ENCODE peak calls at places on chromosomes 11 and 22, in seven cellular contexts. J is IMR-90, Z is H1, F is H9, N is neuronal stem cell, A is mesenchymal stem cell, E is trophoblast cell. R is an unnamed sample.

GRCh38 chr11:71214553-71215371 is 37.6 kb downstream of the SHANK2 start:
- DNase-seq in J (no peak), Z (no peak), F (no peak), N (no peak), A (no peak), E (no peak), R (no peak)

GRCh38 chr11:121444508-121444907 is 7.6 kb upstream of the SORL1 start:
- DNase-seq in J (no peak), Z (no peak), F (no peak), N (no peak), A (no peak), E (no peak), R (no peak)

GRCh38 chr11:101617735-101618332 is 34.0 kb upstream of the TRPC6 start:
- DNase-seq in J (peak; percentile 52), Z (peak; percentile 52), F (peak; percentile 59), N (no peak), A (no peak), E (peak; percentile 27), R (peak; percentile 37)

GRCh38 chr11:74018331-74019005 is 9.6 kb upstream of the UCP3 start:
- DNase-seq in J (peak; percentile 87), Z (no peak), F (no peak), N (no peak), A (peak; percentile 96), E (no peak), R (no peak)

GRCh38 chr11:70071996-70072395 is 6.1 kb upstream of the ANO1 start:
- DNase-seq in J (no peak), Z (no peak), F (no peak), N (no peak), A (no peak), E (no peak), R (no peak)

GRCh38 chr22:49243335-49243734 is 584.3 kb downstream of the BRD1 start:
- DNase-seq in J (no peak), Z (peak; percentile 8), F (peak; percentile 6), N (no peak), A (no peak), E (no peak), R (no peak)

GRCh38 chr11:113296447-113297205 is 17.8 kb upstream of the TTC12 start:
- DNase-seq in J (no peak), Z (no peak), F (peak; percentile 37), N (no peak), A (no peak), E (peak; percentile 85), R (peak; percentile 31)

GRCh38 chr11:100805509-100806199 is 118.6 kb downstream of the ARHGAP42 start:
- DNase-seq in J (peak; percentile 37), Z (no peak), F (no peak), N (no peak), A (no peak), E (no peak), R (no peak)

GRCh38 chr22:38034278-38034882 is 22.8 kb upstream of the PICK1 start:
- DNase-seq in J (peak; percentile 91), Z (peak; percentile 70), F (peak; percentile 87), N (peak; percentile 43), A (peak; percentile 93), E (peak; percentile 23), R (peak; percentile 94)

GRCh38 chr11:101034076-101034475 is 95.5 kb downstream of the PGR start:
- DNase-seq in J (no peak), Z (no peak), F (peak; percentile 39), N (no peak), A (no peak), E (no peak), R (no peak)

GRCh38 chr22:27416553-27417427 is 384.8 kb downstream of the MN1 start:
- DNase-seq in J (peak; percentile 88), Z (peak; percentile 63), F (peak; percentile 78), N (no peak), A (peak; percentile 14), E (no peak), R (peak; percentile 95)

DNA sequence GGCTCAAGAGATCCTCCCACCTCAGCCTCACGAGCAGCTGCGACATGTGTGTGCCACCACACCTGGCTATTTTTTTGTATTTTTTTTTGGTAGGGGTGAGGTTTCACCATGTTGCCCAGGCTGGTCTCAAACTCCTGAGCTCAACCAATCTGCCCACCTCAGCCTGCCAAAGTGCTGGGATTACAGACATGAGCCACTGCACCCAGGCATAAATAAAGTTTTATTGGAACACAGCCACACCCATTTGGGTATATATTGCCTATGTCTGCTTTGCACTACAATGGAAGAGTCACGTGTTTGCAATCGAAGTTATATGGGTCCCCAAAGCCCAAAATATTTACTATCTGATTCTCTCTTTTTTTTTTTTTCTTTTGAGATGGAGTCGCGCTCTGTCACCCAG is 1.8 kb upstream of the MS4A15 start:
- DNase-seq in J (no peak), Z (no peak), F (no peak), N (no peak), A (no peak), E (no peak), R (no peak)
- H3K23ac ChIP-seq in J (no peak overlapping the region), Z (no peak overlapping the region), F (no peak overlapping the region), N (no peak overlapping the region), A (no peak overlapping the region), E (no peak overlapping the region), R (no peak overlapping the region)

DNA sequence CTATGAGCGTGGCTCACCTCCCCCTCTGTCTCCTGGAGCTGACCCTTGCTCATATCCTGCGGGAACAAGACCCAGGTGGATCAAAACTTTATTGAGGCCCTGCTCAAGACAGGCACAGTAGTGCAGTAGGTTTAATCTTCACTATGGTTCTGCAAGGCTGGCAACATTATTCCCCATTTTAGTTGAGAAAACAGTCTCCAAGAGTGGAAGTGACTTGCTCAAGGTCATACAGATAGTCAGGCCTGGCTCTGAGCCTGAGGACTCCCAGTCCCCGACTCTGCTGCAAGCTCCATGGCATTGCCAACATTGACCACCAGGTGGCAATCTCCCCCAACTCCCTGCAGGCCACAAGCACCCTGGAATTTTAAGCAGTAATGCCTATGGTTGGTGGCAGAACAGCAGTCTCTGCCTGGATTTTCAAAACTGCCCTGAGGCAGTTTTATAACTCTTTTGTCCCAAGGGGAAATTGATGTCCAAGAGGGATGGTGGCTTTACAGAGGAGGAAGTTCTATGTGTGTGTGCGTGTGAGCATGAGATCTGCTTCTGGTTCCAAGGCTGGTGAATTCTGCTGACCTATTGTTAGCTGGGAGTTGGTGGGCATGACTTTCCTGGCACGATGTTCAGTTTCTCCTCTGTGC is 34.1 kb downstream of the NEU3 start:
- DNase-seq in J (peak; percentile 84), Z (peak; percentile 95), F (peak; percentile 85), N (peak; percentile 78), A (peak; percentile 82), E (peak; percentile 68), R (peak; percentile 88)
- H3K23ac ChIP-seq in J (no peak overlapping the region), Z (no peak overlapping the region), F (no peak overlapping the region), N (no peak overlapping the region), A (no peak overlapping the region), E (no peak overlapping the region), R (no peak overlapping the region)

GRCh38 chr11:89355649-89356048 is 135.5 kb downstream of the NOX4 start:
- DNase-seq in J (no peak), Z (no peak), F (no peak), N (no peak), A (no peak), E (no peak), R (no peak)
- H3K23ac ChIP-seq in J (no peak overlapping the region), Z (no peak overlapping the region), F (no peak overlapping the region), N (no peak overlapping the region), A (no peak overlapping the region), E (no peak overlapping the region), R (no peak overlapping the region)

GRCh38 chr11:93515438-93515837 is 27.8 kb downstream of the SMCO4 start:
- DNase-seq in J (no peak), Z (no peak), F (no peak), N (no peak), A (no peak), E (no peak), R (no peak)

GRCh38 chr11:93512965-93513667 is 30.1 kb downstream of the SMCO4 start:
- DNase-seq in J (no peak), Z (no peak), F (no peak), N (no peak), A (no peak), E (no peak), R (no peak)

GRCh38 chr11:93512073-93512475 is 31.1 kb downstream of the SMCO4 start:
- DNase-seq in J (no peak), Z (no peak), F (no peak), N (no peak), A (no peak), E (no peak), R (no peak)

GRCh38 chr11:93514712-93515111 is 28.5 kb downstream of the SMCO4 start:
- DNase-seq in J (no peak), Z (no peak), F (no peak), N (no peak), A (no peak), E (no peak), R (no peak)

GRCh38 chr11:93513763-93514162 is 29.4 kb downstream of the SMCO4 start:
- DNase-seq in J (no peak), Z (no peak), F (no peak), N (no peak), A (no peak), E (no peak), R (no peak)
- H3K23ac ChIP-seq in J (no peak overlapping the region), Z (no peak overlapping the region), F (no peak overlapping the region), N (no peak overlapping the region), A (no peak overlapping the region), E (no peak overlapping the region), R (no peak overlapping the region)